ENCODE peak calls at places on chromosomes 6 and 20, in seven cellular contexts. H is brain microvascular endothelial cell, F is GM04504, J is occipital lobe, C is SK-N-SH, B is amygdala, A is heart left ventricle. K is an unnamed sample.
A peak's percentile ranks its signal among the peaks of the same experiment; 100 is the strongest.

GRCh38 chr20:25296094-25297093 is 48.5 kb downstream of the PYGB start:
- DNase-seq in A (no peak), B (peak; percentile 24), F (no peak), J (no peak), H (no peak), C (no peak), K (no peak)

GRCh38 chr6:75279418-75279817 is 5.2 kb downstream of the TMEM30A start:
- DNase-seq in J (no peak), H (no peak), A (no peak), B (no peak), F (no peak), C (peak; percentile 30), K (no peak)

GRCh38 chr6:138569970-138570715 is 70.8 kb upstream of the NHSL1 start:
- DNase-seq in J (no peak), A (no peak), H (no peak), C (no peak), B (no peak), F (no peak), K (no peak)

GRCh38 chr6:27720607-27721580 is 191.3 kb downstream of the OR2B2 start:
- DNase-seq in B (no peak), A (no peak), F (no peak), J (no peak), H (peak; percentile 86), C (no peak), K (no peak)

GRCh38 chr20:37394543-37395410 is 48.8 kb downstream of the SRC start:
- DNase-seq in H (no peak), B (no peak), F (no peak), C (peak; percentile 91), J (no peak), A (no peak), K (no peak)

GRCh38 chr6:159970659-159971063 is 1.8 kb downstream of the IGF2R start:
- DNase-seq in F (no peak), B (no peak), A (no peak), C (no peak), H (no peak), J (no peak), K (no peak)

GRCh38 chr6:148532698-148533097 is 190.1 kb downstream of the SASH1 start:
- DNase-seq in J (no peak), H (no peak), A (no peak), F (no peak), C (no peak), B (no peak), K (no peak)

GRCh38 chr6:109240370-109241084 is 141.7 kb downstream of the CD164 start:
- DNase-seq in B (no peak), J (no peak), A (no peak), H (no peak), F (no peak), C (no peak), K (no peak)

GRCh38 chr6:19811397-19812079 is 25.6 kb upstream of the ID4 start:
- DNase-seq in C (no peak), H (no peak), B (no peak), J (no peak), A (no peak), F (no peak), K (no peak)

GRCh38 chr6:45555981-45556771 is 178.4 kb upstream of the SUPT3H start:
- DNase-seq in J (no peak), A (no peak), C (no peak), B (no peak), H (peak; percentile 12), F (no peak), K (no peak)

GRCh38 chr6:21634582-21634981 is 41.0 kb downstream of the SOX4 start:
- DNase-seq in F (peak; percentile 74), A (no peak), J (no peak), C (no peak), B (no peak), H (peak; percentile 96), K (no peak)

GRCh38 chr20:17646901-17647301 is 35.1 kb downstream of the RRBP1 start:
- DNase-seq in J (no peak), F (no peak), B (no peak), C (no peak), H (no peak), A (no peak), K (peak; percentile 39)